ENCODE peak calls at places on chromosome 21, in seven cellular contexts. D is fibroblast of lung, Q is thoracic aorta, F is heart left ventricle, J is neural crest cell, A is left ventricle myocardium inferior, X is A549. H is an unnamed sample.

GRCh38 chr21:44926364-44927101 is 5.8 kb upstream of the ITGB2 start:
- DNase-seq in D (peak; percentile 64), Q (no peak), F (no peak), J (no peak), A (peak; percentile 16), X (no peak), H (no peak)

GRCh38 chr21:44593598-44594405 is 1.5 kb upstream of the KRTAP10-6 start:
- DNase-seq in D (peak; percentile 1), Q (no peak), F (no peak), J (no peak), A (no peak), X (no peak), H (peak; percentile 29)

GRCh38 chr21:31732891-31733520 is 1.1 kb upstream of the SCAF4 start:
- DNase-seq in D (peak; percentile 26), Q (no peak), F (no peak), J (peak; percentile 9), A (no peak), X (peak; percentile 5), H (no peak)

GRCh38 chr21:42438316-42439205 is 34.9 kb downstream of the UBASH3A start:
- DNase-seq in D (no peak), Q (no peak), F (no peak), J (no peak), A (no peak), X (no peak), H (no peak)

GRCh38 chr21:45078371-45078770 is 4.0 kb downstream of the ADARB1 start:
- DNase-seq in D (no peak), Q (no peak), F (no peak), J (no peak), A (no peak), X (no peak), H (no peak)

GRCh38 chr21:15875286-15875685 is 145.5 kb downstream of the USP25 start:
- DNase-seq in D (no peak), Q (no peak), F (no peak), J (no peak), A (no peak), X (no peak), H (no peak)

GRCh38 chr21:41928621-41929220 is 25.1 kb downstream of the C2CD2 start:
- DNase-seq in D (no peak), Q (no peak), F (no peak), J (no peak), A (no peak), X (no peak), H (no peak)

GRCh38 chr21:24428539-24429186 is 1178.6 kb downstream of the MRPL39 start:
- DNase-seq in D (no peak), Q (no peak), F (no peak), J (no peak), A (no peak), X (no peak), H (no peak)

GRCh38 chr21:46056450-46056903 is 41.4 kb upstream of the COL6A2 start:
- DNase-seq in D (peak; percentile 93), Q (peak; percentile 70), F (peak; percentile 60), J (no peak), A (peak; percentile 87), X (no peak), H (no peak)

GRCh38 chr21:17250651-17251294 is 262.1 kb upstream of the CXADR start:
- DNase-seq in D (peak; percentile 6), Q (no peak), F (no peak), J (no peak), A (no peak), X (no peak), H (no peak)

GRCh38 chr21:45410151-45410864 is 5.3 kb downstream of the COL18A1 start:
- DNase-seq in D (peak; percentile 45), Q (no peak), F (no peak), J (no peak), A (peak; percentile 33), X (no peak), H (no peak)

GRCh38 chr21:45392206-45392971 is 12.6 kb upstream of the COL18A1 start:
- DNase-seq in D (no peak), Q (no peak), F (peak; percentile 12), J (no peak), A (no peak), X (no peak), H (no peak)

GRCh38 chr21:25496825-25497482 is 110.3 kb downstream of the MRPL39 start:
- DNase-seq in D (peak; percentile 55), Q (no peak), F (no peak), J (no peak), A (no peak), X (no peak), H (no peak)

GRCh38 chr21:26916799-26917198 is 50.1 kb downstream of the ADAMTS5 start:
- DNase-seq in D (no peak), Q (no peak), F (no peak), J (no peak), A (no peak), X (no peak), H (no peak)

GRCh38 chr21:44421901-44422840 is 33.1 kb upstream of the LRRC3 start:
- DNase-seq in D (no peak), Q (no peak), F (peak; percentile 9), J (no peak), A (peak; percentile 10), X (no peak), H (no peak)

GRCh38 chr21:45482899-45483821 is 59.1 kb downstream of the SLC19A1 start:
- DNase-seq in D (no peak), Q (no peak), F (no peak), J (no peak), A (no peak), X (no peak), H (no peak)

GRCh38 chr21:26394341-26394740 is 178.7 kb downstream of the CYYR1 start:
- DNase-seq in D (peak; percentile 55), Q (no peak), F (no peak), J (no peak), A (no peak), X (no peak), H (no peak)

GRCh38 chr21:45178971-45179370 is 104.6 kb downstream of the ADARB1 start:
- DNase-seq in D (no peak), Q (no peak), F (no peak), J (no peak), A (no peak), X (no peak), H (no peak)

GRCh38 chr21:19987671-19988070 is 1010.5 kb upstream of the NCAM2 start:
- DNase-seq in D (no peak), Q (no peak), F (no peak), J (no peak), A (no peak), X (no peak), H (no peak)

GRCh38 chr21:19986396-19986795 is 1011.8 kb upstream of the NCAM2 start:
- DNase-seq in D (no peak), Q (no peak), F (no peak), J (no peak), A (no peak), X (no peak), H (no peak)

GRCh38 chr21:19981938-19982337 is 1016.3 kb upstream of the NCAM2 start:
- DNase-seq in D (no peak), Q (no peak), F (no peak), J (no peak), A (no peak), X (no peak), H (no peak)
- TF ChIP-seq CTCF in D (no peak), Q (no peak), F (no peak), J (peak; percentile 33), A (no peak), X (no peak), H (no peak)

DNA sequence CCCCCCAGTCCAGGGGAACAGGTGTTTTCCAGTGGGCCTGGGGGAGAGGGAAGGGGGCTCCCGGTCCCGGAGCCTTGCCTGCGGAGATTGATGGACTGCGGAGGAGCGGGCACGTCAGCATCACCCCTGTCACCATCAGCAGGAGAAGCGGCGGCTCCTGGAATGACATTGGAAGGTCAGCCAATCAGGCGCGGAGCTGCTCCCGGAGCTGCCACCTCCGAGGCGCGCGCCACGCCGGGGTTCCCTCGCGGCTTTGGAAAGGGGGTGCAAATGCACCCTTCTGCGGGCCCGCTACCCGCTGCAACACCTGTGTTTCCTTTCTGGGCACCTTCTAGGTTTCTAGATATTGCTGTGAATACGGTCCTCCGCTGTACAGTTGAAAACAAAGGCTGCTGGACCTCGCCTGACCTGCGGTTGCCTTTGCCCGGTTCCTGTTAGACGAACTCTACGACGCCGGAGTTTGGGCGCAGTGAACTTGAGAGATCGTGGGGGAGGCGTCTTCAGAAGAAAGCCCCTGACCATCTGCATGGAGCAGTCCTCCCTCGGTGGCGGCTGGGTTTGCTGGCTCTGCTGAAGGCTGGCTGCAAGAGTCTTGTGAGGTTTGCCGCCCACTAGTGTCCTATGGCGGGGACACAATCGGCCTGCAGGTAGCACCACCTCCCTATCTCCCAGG is 5.3 kb downstream of the DSCAM start:
- DNase-seq in D (peak; percentile 40), Q (no peak), F (peak; percentile 29), J (peak; percentile 57), A (peak; percentile 33), X (peak; percentile 3), H (peak; percentile 61)
- TF ChIP-seq CTCF in D (no peak), Q (no peak), F (peak; percentile 37), J (peak; percentile 71), A (peak; percentile 62), X (no peak), H (peak; percentile 19)

GRCh38 chr21:34511154-34511553 is 856 bp downstream of the KCNE1 start:
- DNase-seq in D (no peak), Q (no peak), F (no peak), J (no peak), A (no peak), X (no peak), H (no peak)

GRCh38 chr21:34513109-34513675 is 1.2 kb upstream of the KCNE1 start:
- DNase-seq in D (no peak), Q (no peak), F (no peak), J (no peak), A (no peak), X (no peak), H (no peak)

GRCh38 chr21:34510148-34511142 is 1.6 kb downstream of the KCNE1 start:
- DNase-seq in D (peak; percentile 45), Q (peak; percentile 27), F (peak; percentile 84), J (peak; percentile 48), A (peak; percentile 79), X (peak; percentile 13), H (no peak)

GRCh38 chr21:34514576-34515135 is 2.6 kb upstream of the KCNE1 start:
- DNase-seq in D (peak; percentile 47), Q (no peak), F (no peak), J (no peak), A (no peak), X (no peak), H (no peak)

DNA sequence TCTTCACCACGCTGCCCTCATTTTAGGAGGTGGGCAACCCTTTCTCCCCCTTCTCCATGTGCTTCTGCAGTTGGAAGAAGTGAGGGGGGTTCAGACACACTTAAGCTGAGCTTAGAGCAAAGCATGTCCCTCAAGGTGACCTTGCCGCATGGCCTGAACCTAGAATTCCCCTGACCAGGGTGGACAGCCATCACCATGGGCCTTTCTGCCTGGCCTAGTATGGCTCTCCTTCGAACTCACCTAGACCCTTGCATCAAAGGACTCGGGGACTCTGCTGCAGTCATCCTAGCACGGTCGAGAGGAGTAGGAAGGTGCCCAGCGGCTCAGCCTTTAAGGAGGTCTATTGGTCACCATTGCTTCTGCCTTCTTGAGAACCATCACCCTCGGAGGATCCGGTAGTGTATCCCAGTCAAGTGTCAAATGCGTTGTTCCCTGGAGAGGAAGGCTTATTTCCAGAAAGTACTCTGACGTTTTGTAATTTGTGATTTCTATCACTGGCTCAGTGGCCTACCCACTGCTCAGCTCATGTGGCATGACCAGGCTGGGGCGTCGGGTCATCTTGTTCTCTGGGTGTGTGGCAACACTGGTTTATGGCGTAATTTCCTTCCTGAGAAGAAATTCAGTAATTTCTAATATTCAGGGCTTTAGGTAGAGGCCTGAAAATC is at the start of gene KCNE1:
- DNase-seq in D (no peak), Q (no peak), F (peak; percentile 42), J (no peak), A (no peak), X (no peak), H (no peak)
- TF ChIP-seq CTCF in D (no peak), Q (no peak), F (no peak), J (no peak), A (no peak), X (no peak), H (no peak)

GRCh38 chr21:38268859-38269566 is 12.2 kb downstream of the KCNJ15 start:
- DNase-seq in D (no peak), Q (no peak), F (no peak), J (no peak), A (no peak), X (no peak), H (no peak)
- TF ChIP-seq CTCF in D (no peak), Q (no peak), F (no peak), J (no peak), A (no peak), X (no peak), H (no peak)